ENCODE peak calls at places on chromosomes 5 and 9, in four cellular contexts. One of them, this sample, is unnamed.

GRCh38 chr5:161546463-161547301 is at the start of gene GABRB2:
- DNase-seq in HepG2: peak; percentile 16
- DNase-seq in K562: peak; percentile 11
- DNase-seq in GM12878: peak; percentile 24
- DNase-seq in this sample: peak; percentile 31

GRCh38 chr9:394347-395052 is 179.8 kb downstream of the DOCK8 start:
- DNase-seq in HepG2: no peak
- DNase-seq in K562: no peak
- DNase-seq in GM12878: no peak
- DNase-seq in this sample: no peak

GRCh38 chr9:132880311-132880661 is 1.6 kb downstream of the SPACA9 start:
- DNase-seq in HepG2: no peak
- DNase-seq in K562: no peak
- DNase-seq in GM12878: no peak
- DNase-seq in this sample: no peak

GRCh38 chr9:112503170-112503569 is 16.5 kb downstream of the KIAA1958 start:
- DNase-seq in HepG2: no peak
- DNase-seq in K562: no peak
- DNase-seq in GM12878: no peak
- DNase-seq in this sample: no peak

GRCh38 chr5:33530183-33530962 is 89.6 kb downstream of the TARS1 start:
- DNase-seq in HepG2: no peak
- DNase-seq in K562: peak; percentile 27
- DNase-seq in GM12878: no peak
- DNase-seq in this sample: no peak

GRCh38 chr9:21558627-21559401 is 76.7 kb upstream of the IFNE start:
- DNase-seq in HepG2: no peak
- DNase-seq in K562: no peak
- DNase-seq in GM12878: no peak
- DNase-seq in this sample: peak; percentile 50

GRCh38 chr5:94423411-94423810 is 195.0 kb downstream of the KIAA0825 start:
- DNase-seq in HepG2: no peak
- DNase-seq in K562: no peak
- DNase-seq in GM12878: no peak
- DNase-seq in this sample: no peak

GRCh38 chr9:114059047-114059803 is 18.9 kb downstream of the AMBP start:
- DNase-seq in HepG2: peak; percentile 29
- DNase-seq in K562: no peak
- DNase-seq in GM12878: no peak
- DNase-seq in this sample: no peak

GRCh38 chr9:134476256-134476941 is 150.1 kb downstream of the RXRA start:
- DNase-seq in HepG2: no peak
- DNase-seq in K562: no peak
- DNase-seq in GM12878: no peak
- DNase-seq in this sample: no peak

GRCh38 chr9:134473353-134474057 is 147.2 kb downstream of the RXRA start:
- DNase-seq in HepG2: no peak
- DNase-seq in K562: no peak
- DNase-seq in GM12878: no peak
- DNase-seq in this sample: no peak

GRCh38 chr9:134474058-134474370 is 147.8 kb downstream of the RXRA start:
- DNase-seq in HepG2: no peak
- DNase-seq in K562: no peak
- DNase-seq in GM12878: no peak
- DNase-seq in this sample: no peak

GRCh38 chr9:134474656-134475050 is 148.4 kb downstream of the RXRA start:
- DNase-seq in HepG2: no peak
- DNase-seq in K562: no peak
- DNase-seq in GM12878: no peak
- DNase-seq in this sample: no peak

GRCh38 chr9:134475051-134475790 is 149.0 kb downstream of the RXRA start:
- DNase-seq in HepG2: no peak
- DNase-seq in K562: no peak
- DNase-seq in GM12878: no peak
- DNase-seq in this sample: no peak
- TF ChIP-seq FOXM1 in HepG2: no peak
- TF ChIP-seq FOXM1 in K562: no peak
- TF ChIP-seq FOXM1 in GM12878: no peak
- TF ChIP-seq FOXM1 in this sample: no peak

GRCh38 chr5:115457985-115458384 is 86.6 kb downstream of the FEM1C start:
- DNase-seq in HepG2: no peak
- DNase-seq in K562: no peak
- DNase-seq in GM12878: no peak
- DNase-seq in this sample: no peak
- TF ChIP-seq SP1 in HepG2: no peak
- TF ChIP-seq SP1 in K562: no peak
- TF ChIP-seq SP1 in GM12878: no peak
- TF ChIP-seq SP1 in this sample: no peak

GRCh38 chr5:126865299-126865698 is 88.4 kb downstream of the LMNB1 start:
- DNase-seq in HepG2: no peak
- DNase-seq in K562: no peak
- DNase-seq in GM12878: no peak
- DNase-seq in this sample: no peak
- TF ChIP-seq FOXM1 in HepG2: no peak
- TF ChIP-seq FOXM1 in K562: no peak
- TF ChIP-seq FOXM1 in GM12878: no peak
- TF ChIP-seq FOXM1 in this sample: no peak

DNA sequence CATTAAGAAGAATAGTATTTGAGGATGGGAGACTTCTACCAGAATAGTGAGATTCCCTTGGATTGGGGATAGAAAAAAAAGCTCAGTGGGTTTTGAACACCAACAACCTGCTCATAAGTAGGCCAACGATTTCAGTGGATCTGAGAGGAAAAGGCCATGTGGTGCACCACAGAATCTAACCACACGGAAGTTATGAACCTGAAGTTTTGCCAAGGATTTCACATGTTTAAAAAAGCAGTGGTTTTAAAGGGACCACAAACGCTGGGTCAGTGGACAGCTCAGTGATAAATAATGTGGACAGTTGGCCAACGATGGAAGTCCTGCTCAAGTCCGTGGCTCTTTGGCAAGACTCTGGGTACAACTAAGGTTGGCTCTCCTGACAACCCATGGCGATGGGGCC is 107.2 kb upstream of the TXNDC8 start:
- DNase-seq in HepG2: no peak
- DNase-seq in K562: no peak
- DNase-seq in GM12878: no peak
- DNase-seq in this sample: no peak
- TF ChIP-seq SP1 in HepG2: no peak
- TF ChIP-seq SP1 in K562: no peak
- TF ChIP-seq SP1 in GM12878: no peak
- TF ChIP-seq SP1 in this sample: no peak

DNA sequence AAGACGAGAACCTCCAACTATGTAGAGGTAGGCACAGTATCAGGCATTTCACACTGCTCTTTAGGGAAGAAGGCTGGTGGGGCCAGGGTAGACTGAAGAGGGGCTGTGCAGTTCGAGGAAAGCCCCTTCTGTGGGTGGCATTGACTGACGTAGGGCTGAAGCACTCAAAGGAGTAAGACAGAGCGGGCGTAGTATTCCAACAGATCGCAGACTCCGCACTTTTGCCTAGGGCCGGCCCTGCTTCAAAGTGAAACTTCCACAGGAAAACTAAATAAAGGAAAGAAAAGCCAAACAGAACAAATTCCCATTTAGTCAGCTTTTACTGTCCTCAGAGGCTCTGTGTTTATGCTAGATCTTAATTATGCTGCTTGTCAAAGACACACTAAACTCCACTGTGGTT is 493.0 kb upstream of the WWC1 start:
- DNase-seq in HepG2: no peak
- DNase-seq in K562: no peak
- DNase-seq in GM12878: no peak
- DNase-seq in this sample: no peak
- TF ChIP-seq FOXM1 in HepG2: no peak
- TF ChIP-seq FOXM1 in K562: no peak
- TF ChIP-seq FOXM1 in GM12878: no peak
- TF ChIP-seq FOXM1 in this sample: no peak

GRCh38 chr5:84764227-84764626 is 379.5 kb upstream of the EDIL3 start:
- DNase-seq in HepG2: no peak
- DNase-seq in K562: no peak
- DNase-seq in GM12878: no peak
- DNase-seq in this sample: no peak
- TF ChIP-seq SP1 in HepG2: no peak
- TF ChIP-seq SP1 in K562: no peak
- TF ChIP-seq SP1 in GM12878: no peak
- TF ChIP-seq SP1 in this sample: no peak

GRCh38 chr9:70479880-70480291 is 65.4 kb upstream of the KLF9 start:
- DNase-seq in HepG2: no peak
- DNase-seq in K562: no peak
- DNase-seq in GM12878: no peak
- DNase-seq in this sample: no peak
- TF ChIP-seq FOXM1 in HepG2: no peak
- TF ChIP-seq FOXM1 in K562: no peak
- TF ChIP-seq FOXM1 in GM12878: no peak
- TF ChIP-seq FOXM1 in this sample: no peak

GRCh38 chr9:23825700-23826099 is 340 bp downstream of the ELAVL2 start:
- DNase-seq in HepG2: no peak
- DNase-seq in K562: no peak
- DNase-seq in GM12878: no peak
- DNase-seq in this sample: no peak

GRCh38 chr9:23824241-23825142 is 1.5 kb downstream of the ELAVL2 start:
- DNase-seq in HepG2: no peak
- DNase-seq in K562: no peak
- DNase-seq in GM12878: no peak
- DNase-seq in this sample: no peak

GRCh38 chr9:23825143-23825531 is 903 bp downstream of the ELAVL2 start:
- DNase-seq in HepG2: no peak
- DNase-seq in K562: no peak
- DNase-seq in GM12878: no peak
- DNase-seq in this sample: no peak

GRCh38 chr9:23822331-23823169 is 3.5 kb downstream of the ELAVL2 start:
- DNase-seq in HepG2: no peak
- DNase-seq in K562: no peak
- DNase-seq in GM12878: no peak
- DNase-seq in this sample: no peak

GRCh38 chr9:23826120-23826629 is at the start of gene ELAVL2:
- DNase-seq in HepG2: no peak
- DNase-seq in K562: no peak
- DNase-seq in GM12878: peak; percentile 26
- DNase-seq in this sample: peak; percentile 87
- TF ChIP-seq SP1 in HepG2: no peak
- TF ChIP-seq SP1 in K562: no peak
- TF ChIP-seq SP1 in GM12878: peak; percentile 75
- TF ChIP-seq SP1 in this sample: no peak

This sample was measured in HEK293T.